ENCODE peak calls at places on chromosome 11, in five cellular contexts. T, G, V, L and W are unnamed samples.

GRCh38 chr11:20043992-20044391 is 116.3 kb downstream of the DBX1 start:
- DNase-seq in L (no peak), V (no peak), G (no peak), T (no peak), W (no peak)

GRCh38 chr11:2661173-2662023 is 38.4 kb downstream of the KCNQ1OT1 start:
- DNase-seq in T (no peak), G (no peak), L (no peak), V (no peak), W (no peak)

GRCh38 chr11:35157814-35158213 is 18.8 kb downstream of the CD44 start:
- DNase-seq in L (no peak), G (no peak), V (no peak), T (no peak), W (no peak)

GRCh38 chr11:100910808-100911207 is 218.8 kb downstream of the PGR start:
- DNase-seq in V (no peak), T (no peak), G (peak; percentile 62), L (no peak), W (no peak)

GRCh38 chr11:73662445-73663157 is 16.2 kb downstream of the PLEKHB1 start:
- DNase-seq in V (no peak), L (no peak), G (no peak), T (no peak), W (no peak)

GRCh38 chr11:32386770-32387377 is 48.5 kb downstream of the WT1 start:
- DNase-seq in V (no peak), G (no peak), T (peak; percentile 37), L (peak; percentile 53), W (no peak)

GRCh38 chr11:63858628-63859550 is 20.0 kb downstream of the MARK2 start:
- DNase-seq in V (peak; percentile 67), L (peak; percentile 23), T (no peak), G (no peak), W (no peak)

GRCh38 chr11:130166457-130166784 is 6.8 kb downstream of the ST14 start:
- DNase-seq in T (peak; percentile 46), L (no peak), V (peak; percentile 33), G (no peak), W (no peak)

GRCh38 chr11:90330632-90331031 is 107.8 kb upstream of the CHORDC1 start:
- DNase-seq in T (no peak), G (no peak), L (no peak), V (no peak), W (no peak)

GRCh38 chr11:66115638-66116410 is 45.8 kb downstream of the PACS1 start:
- DNase-seq in L (no peak), T (no peak), V (peak; percentile 46), G (peak; percentile 92), W (no peak)

GRCh38 chr11:7385532-7385931 is 99.8 kb upstream of the OLFML1 start:
- DNase-seq in L (no peak), V (no peak), T (no peak), G (no peak), W (no peak)
- TF ChIP-seq FOXM1 in L (no peak), V (no peak), T (no peak), G (no peak), W (no peak)

DNA sequence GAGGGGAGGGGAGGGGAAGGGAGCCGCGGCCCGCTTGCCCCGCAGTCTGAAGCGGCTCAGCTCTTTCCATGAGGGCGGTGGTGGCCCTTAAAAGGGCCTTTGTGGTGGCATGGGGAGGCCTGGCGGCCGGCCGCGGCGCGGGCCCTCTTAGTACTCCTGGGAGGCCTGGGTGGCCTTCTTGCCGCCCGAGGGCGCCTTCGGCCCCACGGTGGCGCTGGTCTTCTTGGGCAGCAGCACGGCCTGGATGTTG is 6.9 kb downstream of the DPAGT1 start:
- DNase-seq in T (peak; percentile 80), L (no peak), V (peak; percentile 64), G (no peak), W (peak; percentile 34)
- TF ChIP-seq FOXM1 in T (no peak), L (no peak), V (no peak), G (no peak), W (no peak)

GRCh38 chr11:125180413-125181305 is 16.1 kb downstream of the PKNOX2 start:
- DNase-seq in T (no peak), L (no peak), V (no peak), G (no peak), W (no peak)

GRCh38 chr11:125179346-125179745 is 14.8 kb downstream of the PKNOX2 start:
- DNase-seq in L (no peak), V (no peak), T (no peak), G (no peak), W (no peak)

GRCh38 chr11:125179895-125180294 is 15.3 kb downstream of the PKNOX2 start:
- DNase-seq in V (no peak), L (no peak), T (no peak), G (no peak), W (no peak)

GRCh38 chr11:125183641-125184040 is 19.1 kb downstream of the PKNOX2 start:
- DNase-seq in L (no peak), G (no peak), V (no peak), T (no peak), W (no peak)

DNA sequence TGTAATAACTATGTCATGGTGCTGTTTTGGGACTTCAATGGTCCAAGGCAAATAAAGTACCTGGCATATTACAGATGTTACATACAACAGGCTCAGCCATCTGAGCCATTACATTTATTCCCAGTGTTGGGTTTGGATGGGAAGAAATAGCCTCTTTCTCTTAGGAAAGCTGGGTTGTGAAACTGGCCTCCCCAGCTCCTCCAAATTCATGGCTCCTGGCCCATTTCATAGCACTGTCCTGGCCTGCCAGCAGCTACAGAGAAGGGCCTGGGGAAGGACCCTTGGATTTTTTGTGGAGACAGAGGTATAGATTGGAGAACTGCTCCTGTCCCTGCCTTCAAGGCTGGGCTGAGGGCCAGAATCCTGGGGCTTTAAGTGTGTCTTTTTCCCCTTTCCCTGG is 18.0 kb downstream of the PKNOX2 start:
- DNase-seq in L (no peak), V (no peak), G (no peak), T (no peak), W (no peak)
- TF ChIP-seq FOXM1 in L (no peak), V (no peak), G (no peak), T (no peak), W (no peak)

DNA sequence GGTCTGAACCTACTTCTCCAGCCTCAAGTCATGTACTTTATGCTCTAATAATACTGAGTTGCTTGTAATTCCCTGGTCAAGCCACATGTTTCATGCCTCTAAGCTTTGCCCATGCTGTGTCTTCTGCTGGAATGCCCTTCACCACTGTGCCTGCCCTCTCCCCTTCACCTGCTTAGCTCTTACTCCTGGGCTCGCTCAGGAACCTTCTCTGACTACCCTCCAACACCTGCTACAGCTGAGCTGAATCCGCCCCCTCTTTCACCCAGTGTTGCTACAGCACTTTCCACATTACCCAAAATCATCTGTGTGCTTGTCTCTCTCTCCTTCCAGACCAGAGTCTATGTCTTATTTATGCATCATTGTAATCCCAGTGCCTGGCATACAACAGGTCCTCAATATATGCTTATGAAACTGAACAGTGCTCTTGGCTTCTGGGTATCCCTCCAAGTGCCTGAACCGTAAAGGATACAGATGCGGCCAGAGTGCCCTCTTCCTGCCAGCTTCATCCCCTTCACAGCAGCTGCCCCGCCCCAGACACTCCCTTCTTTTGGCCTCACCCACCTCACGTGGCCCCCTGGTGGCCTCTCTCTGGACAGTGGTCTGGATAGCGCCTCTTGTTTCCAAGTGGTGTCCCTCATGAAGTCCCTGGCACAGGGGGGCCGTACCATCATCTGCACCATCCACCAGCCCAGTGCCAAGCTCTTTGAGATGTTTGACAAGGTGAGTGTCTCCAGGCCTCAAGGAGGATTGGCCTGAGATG is 7.1 kb downstream of the ABCG4 start:
- DNase-seq in G (no peak), V (peak; percentile 57), L (peak; percentile 75), T (peak; percentile 67), W (no peak)
- TF ChIP-seq FOXM1 in G (no peak), V (no peak), L (no peak), T (no peak), W (no peak)

GRCh38 chr11:119012629-119013170 is 5.4 kb downstream of the RPS25 start:
- DNase-seq in T (no peak), G (no peak), L (no peak), V (no peak), W (no peak)
- TF ChIP-seq FOXM1 in T (no peak), G (no peak), L (no peak), V (no peak), W (no peak)

GRCh38 chr11:122649133-122649532 is 6.4 kb upstream of the UBASH3B start:
- DNase-seq in T (no peak), V (no peak), G (no peak), L (no peak), W (no peak)
- TF ChIP-seq FOXM1 in T (no peak), V (no peak), G (no peak), L (no peak), W (no peak)

DNA sequence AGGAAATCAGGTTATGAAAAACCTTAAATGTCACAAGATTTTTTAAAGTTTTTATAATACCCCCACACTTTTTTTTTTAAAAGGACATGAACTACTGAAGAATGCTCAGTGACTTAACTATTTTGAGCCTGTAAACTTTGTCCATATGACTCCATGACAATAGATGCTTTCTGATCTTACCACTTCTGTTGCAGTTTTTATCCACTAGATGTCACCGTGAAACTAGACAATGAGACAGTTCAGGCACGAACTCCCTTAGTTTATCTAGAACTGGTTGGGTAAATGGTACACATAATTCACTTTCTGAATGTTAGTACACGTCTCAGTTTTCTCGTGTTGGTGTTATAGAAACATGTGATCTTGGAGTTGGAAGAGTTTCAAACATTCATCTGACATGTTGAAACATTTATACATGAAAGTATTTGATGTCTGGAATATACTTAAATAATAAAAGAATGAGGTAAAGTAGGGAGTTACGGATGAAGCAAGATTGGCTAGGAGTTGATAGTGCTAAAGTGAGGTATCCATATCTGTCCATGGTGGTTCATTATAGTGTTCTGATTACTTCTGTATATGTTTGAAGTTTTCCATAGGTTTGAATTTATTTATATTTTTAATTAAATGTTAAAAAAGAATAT is 8.1 kb downstream of the CCDC15 start:
- DNase-seq in G (peak; percentile 51), V (peak; percentile 78), T (peak; percentile 60), L (peak; percentile 41), W (peak; percentile 60)
- TF ChIP-seq FOXM1 in G (no peak), V (no peak), T (no peak), L (no peak), W (no peak)